ENCODE peak calls at places on chromosomes 5 and 9, in eight cellular contexts. V, R, N, H, Q, O, X and T are unnamed samples.

GRCh38 chr9:124767830-124768229 is 3.3 kb downstream of the NR6A1 start:
- DNase-seq in V (no peak), R (no peak), N (no peak), H (no peak), Q (no peak), O (no peak), X (no peak), T (no peak)

GRCh38 chr9:136609838-136610311 is 52.8 kb upstream of the EGFL7 start:
- DNase-seq in V (no peak), R (no peak), N (no peak), H (no peak), Q (no peak), O (no peak), X (no peak), T (no peak)

GRCh38 chr9:2087500-2088313 is 72.6 kb downstream of the SMARCA2 start:
- DNase-seq in V (no peak), R (peak), N (peak), H (peak), Q (no peak), O (no peak), X (no peak), T (peak)

GRCh38 chr5:172837640-172838039 is 3.6 kb downstream of the ERGIC1 start:
- DNase-seq in V (peak), R (no peak), N (peak), H (no peak), Q (no peak), O (peak), X (peak), T (peak)

GRCh38 chr9:21993893-21994525 is at the start of gene CDKN2A:
- DNase-seq in V (no peak), R (peak), N (peak), H (no peak), Q (no peak), O (no peak), X (peak), T (peak)

GRCh38 chr9:113593682-113594281 is 130.3 kb downstream of the RGS3 start:
- DNase-seq in V (peak), R (no peak), N (no peak), H (peak), Q (peak), O (peak), X (peak), T (no peak)

GRCh38 chr9:135602789-135603481 is 36.4 kb downstream of the GLT6D1 start:
- DNase-seq in V (peak), R (peak), N (peak), H (peak), Q (no peak), O (peak), X (peak), T (peak)

GRCh38 chr9:38423939-38424843 is at the start of gene IGFBPL1:
- DNase-seq in V (peak), R (no peak), N (no peak), H (no peak), Q (peak), O (no peak), X (no peak), T (no peak)

GRCh38 chr9:21965401-21965951 is 28.7 kb downstream of the CDKN2A start:
- DNase-seq in V (no peak), R (peak), N (no peak), H (peak), Q (no peak), O (peak), X (peak), T (peak)

GRCh38 chr5:149916317-149917072 is 28.1 kb downstream of the PDE6A start:
- DNase-seq in V (no peak), R (no peak), N (no peak), H (no peak), Q (no peak), O (no peak), X (no peak), T (no peak)

GRCh38 chr5:72082048-72082447 is 25.2 kb upstream of the MAP1B start:
- DNase-seq in V (no peak), R (no peak), N (no peak), H (no peak), Q (no peak), O (no peak), X (no peak), T (no peak)

DNA sequence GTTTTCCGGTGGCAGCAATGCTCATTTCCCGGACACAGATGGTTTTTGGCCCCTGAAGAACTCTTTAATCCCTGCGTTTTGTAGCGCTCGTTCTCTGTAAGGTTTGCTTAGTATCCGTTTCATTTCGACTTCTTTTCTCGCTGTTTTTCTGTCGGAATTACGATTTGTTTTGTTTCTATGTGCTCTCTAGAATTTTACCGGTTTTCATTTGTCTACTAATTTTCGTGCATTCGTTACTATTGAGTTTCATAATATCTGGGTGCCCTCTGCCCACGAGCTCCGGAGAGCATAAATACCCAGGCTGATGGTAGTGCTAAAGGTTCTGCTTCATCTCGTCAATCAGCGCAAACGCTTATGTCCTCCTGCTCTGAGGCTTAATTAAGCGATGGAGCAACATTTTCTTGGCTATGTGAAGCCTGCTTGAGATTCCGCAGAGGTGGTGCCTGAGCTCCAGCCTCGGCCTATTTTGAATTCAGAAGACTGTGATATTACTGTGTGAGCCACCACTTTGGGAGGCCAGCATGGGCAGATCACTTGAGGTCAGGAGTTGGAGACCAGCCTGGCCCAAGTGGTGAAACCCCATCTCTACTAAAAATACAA is 44.9 kb downstream of the ANXA2R start:
- DNase-seq in V (no peak), R (no peak), N (no peak), H (no peak), Q (peak), O (no peak), X (no peak), T (no peak)
- H3K4me3 ChIP-seq in V (no peak), R (peak), N (peak), H (no peak), Q (peak), O (peak), X (peak), T (peak)

GRCh38 chr5:1886634-1887399 is 4.1 kb upstream of the IRX4 start:
- DNase-seq in V (no peak), R (no peak), N (no peak), H (no peak), Q (peak), O (no peak), X (peak), T (no peak)

GRCh38 chr5:1889321-1890065 is 6.8 kb upstream of the IRX4 start:
- DNase-seq in V (no peak), R (no peak), N (no peak), H (no peak), Q (peak), O (no peak), X (peak), T (no peak)

GRCh38 chr5:1885777-1886633 is 3.3 kb upstream of the IRX4 start:
- DNase-seq in V (no peak), R (no peak), N (no peak), H (no peak), Q (no peak), O (no peak), X (peak), T (no peak)

GRCh38 chr5:1888541-1889251 is 6.0 kb upstream of the IRX4 start:
- DNase-seq in V (no peak), R (no peak), N (no peak), H (no peak), Q (peak), O (no peak), X (peak), T (no peak)

DNA sequence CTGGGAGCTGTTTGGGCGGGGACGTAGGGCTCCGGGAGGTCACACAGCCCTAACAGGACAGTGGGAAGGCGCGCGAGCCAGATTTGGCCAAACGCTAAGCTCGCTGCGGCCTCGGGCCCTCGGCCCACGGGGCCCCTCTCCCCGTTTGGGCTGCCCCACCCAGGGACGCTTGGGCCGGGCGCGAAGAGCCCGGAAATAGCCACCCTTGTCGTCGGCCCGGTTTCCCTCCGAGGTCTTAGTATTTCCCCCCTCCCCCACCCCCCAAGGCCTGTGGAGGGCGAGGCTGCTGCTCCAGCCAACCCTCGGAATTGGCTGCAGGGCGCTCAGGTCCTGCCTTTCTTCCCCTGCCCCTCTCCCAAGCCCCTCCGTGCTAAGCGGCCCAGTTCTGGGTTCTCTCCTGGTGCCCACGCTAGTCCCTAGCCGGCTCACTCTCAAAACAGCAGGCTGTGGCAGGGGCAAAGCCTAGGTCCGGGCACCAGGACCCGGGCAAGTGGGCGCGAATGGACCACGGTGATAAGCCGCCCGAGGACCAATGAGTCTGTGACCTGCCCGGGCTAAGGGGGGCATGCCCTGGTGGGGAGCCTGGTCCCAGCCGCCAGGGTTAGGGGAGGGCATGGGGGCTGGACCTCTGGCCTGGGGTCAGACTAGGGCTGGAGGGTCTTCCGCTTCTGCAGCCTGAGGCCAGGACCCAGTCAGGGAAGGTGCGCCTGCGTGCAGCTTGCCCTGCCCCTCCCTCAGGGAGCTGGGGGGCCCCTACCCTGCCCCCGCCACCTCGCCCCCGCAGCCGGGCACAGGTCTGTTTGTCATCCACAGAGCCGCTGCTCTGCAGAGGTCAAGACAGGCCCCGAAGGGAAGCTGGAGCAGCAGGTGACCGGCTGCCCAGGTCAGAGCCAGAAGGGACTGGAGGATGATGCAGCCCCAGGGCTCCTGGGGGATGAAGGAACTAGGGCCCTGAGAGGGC is 5.0 kb upstream of the IRX4 start:
- DNase-seq in V (no peak), R (no peak), N (no peak), H (no peak), Q (peak), O (no peak), X (peak), T (no peak)
- H3K4me3 ChIP-seq in V (no peak), R (no peak), N (no peak), H (no peak), Q (no peak), O (no peak), X (no peak), T (no peak)

DNA sequence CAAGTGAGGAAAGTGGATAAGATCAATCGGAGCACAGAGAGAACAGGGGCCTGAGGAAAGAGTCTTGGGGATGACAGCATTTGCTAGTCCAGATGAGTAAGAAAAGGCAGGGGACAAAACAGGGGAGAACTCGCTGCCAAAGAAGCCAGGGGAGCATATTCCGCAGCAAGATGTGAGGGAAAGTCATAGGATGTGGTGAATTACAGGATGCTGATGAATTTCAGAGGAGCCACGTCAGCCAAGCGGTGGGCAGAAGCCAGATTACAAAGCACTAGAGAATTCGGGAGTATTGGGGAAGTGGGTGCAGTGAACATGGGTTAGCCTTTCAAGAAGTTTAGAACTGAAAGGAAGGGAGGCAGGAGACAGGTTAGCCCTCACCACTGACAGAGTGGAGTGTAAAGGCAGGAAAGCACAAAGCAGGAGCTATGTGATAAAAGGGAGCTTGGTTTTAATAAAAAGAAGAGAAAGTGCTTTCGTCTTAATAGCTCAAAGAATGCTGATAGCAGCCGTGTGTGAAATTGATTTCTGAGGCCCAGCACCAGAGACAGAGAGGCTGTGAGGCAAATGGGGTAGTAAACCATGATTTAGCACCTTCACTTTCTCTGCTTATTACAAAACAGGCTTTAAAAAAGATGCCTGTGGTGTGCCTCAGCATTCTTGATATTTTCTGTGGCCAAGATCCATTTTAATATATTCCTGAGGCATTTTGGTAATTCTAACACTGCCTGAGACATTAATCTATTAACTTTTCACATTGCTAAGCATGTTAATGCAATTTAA is 16.8 kb downstream of the ADAMTSL1 start:
- DNase-seq in V (no peak), R (no peak), N (no peak), H (peak), Q (peak), O (no peak), X (no peak), T (no peak)
- H3K4me3 ChIP-seq in V (no peak), R (no peak), N (no peak), H (no peak), Q (no peak), O (no peak), X (no peak), T (no peak)

GRCh38 chr9:81680006-81680405 is 9.3 kb downstream of the TLE1 start:
- DNase-seq in V (no peak), R (no peak), N (no peak), H (peak), Q (no peak), O (no peak), X (no peak), T (no peak)
- H3K4me3 ChIP-seq in V (no peak), R (no peak), N (no peak), H (no peak), Q (no peak), O (no peak), X (no peak), T (no peak)